ENCODE peak calls at places on chromosome 20, in five cellular contexts. X is SK-N-SH, Z is WTC11, E is A549, I is HepG2. C is an unnamed sample.

GRCh38 chr20:58618694-58619540 is 32.2 kb upstream of the STX16 start:
- DNase-seq in I (no peak), E (no peak), Z (peak), X (no peak), C (no peak)

GRCh38 chr20:3174442-3175263 is 1.3 kb upstream of the LZTS3 start:
- DNase-seq in X (no peak), E (peak), Z (no peak), I (no peak), C (peak)

GRCh38 chr20:17868146-17868545 is 100.4 kb downstream of the SNX5 start:
- DNase-seq in I (no peak), Z (no peak), X (no peak), E (no peak), C (no peak)

GRCh38 chr20:23146111-23146640 is 60.1 kb upstream of the CD93 start:
- DNase-seq in X (no peak), I (no peak), E (no peak), Z (no peak), C (no peak)

GRCh38 chr20:37275125-37275524 is 13.5 kb upstream of the GHRH start:
- DNase-seq in I (peak), E (no peak), X (no peak), Z (no peak), C (peak)

GRCh38 chr20:721876-722275 is 46.3 kb upstream of the SCRT2 start:
- DNase-seq in E (no peak), Z (no peak), I (no peak), X (no peak), C (no peak)

GRCh38 chr20:42391807-42392206 is 773.6 kb upstream of the CHD6 start:
- DNase-seq in Z (peak), X (no peak), I (no peak), E (no peak), C (no peak)

GRCh38 chr20:24779166-24779565 is 169.9 kb upstream of the CST7 start:
- DNase-seq in Z (no peak), I (no peak), E (no peak), X (no peak), C (no peak)

GRCh38 chr20:40336034-40336433 is 353.0 kb downstream of the MAFB start:
- DNase-seq in E (no peak), X (no peak), I (no peak), Z (no peak), C (no peak)

GRCh38 chr20:10332656-10333421 is 101.2 kb downstream of the MKKS start:
- DNase-seq in X (no peak), I (no peak), E (no peak), Z (no peak), C (no peak)
- TF ChIP-seq MAX in X (no peak), I (no peak), E (no peak), Z (no peak), C (no peak)

GRCh38 chr20:50115041-50115512 is 2.1 kb upstream of the UBE2V1 start:
- DNase-seq in I (no peak), Z (no peak), X (no peak), E (no peak), C (no peak)

GRCh38 chr20:50115591-50116367 is 2.8 kb upstream of the UBE2V1 start:
- DNase-seq in Z (peak), E (peak), X (peak), I (peak), C (peak)

GRCh38 chr20:50116368-50116999 is 3.5 kb upstream of the UBE2V1 start:
- DNase-seq in X (no peak), I (no peak), E (no peak), Z (no peak), C (no peak)

GRCh38 chr20:50120935-50121693 is 8.2 kb upstream of the UBE2V1 start:
- DNase-seq in I (peak), Z (peak), X (peak), E (peak), C (peak)

DNA sequence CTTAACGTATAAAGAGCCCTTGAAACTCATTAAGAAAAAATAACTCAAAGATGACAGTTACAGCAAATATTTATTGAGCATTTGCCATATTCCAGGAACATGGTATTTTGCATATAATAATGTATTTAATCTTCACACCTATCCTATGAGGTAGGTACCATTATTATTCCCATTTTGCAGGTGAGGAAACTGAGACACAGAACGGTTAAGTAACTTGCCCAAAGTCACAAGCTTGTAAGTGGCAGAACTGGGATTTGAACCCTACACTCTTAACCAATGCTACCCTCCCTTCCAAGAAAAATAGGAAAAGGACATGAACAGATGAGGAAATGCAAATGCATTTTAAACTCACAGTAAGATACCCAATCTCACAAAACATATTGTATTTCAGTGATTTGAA is 5.3 kb upstream of the UBE2V1 start:
- DNase-seq in Z (no peak), X (no peak), I (no peak), E (no peak), C (no peak)
- TF ChIP-seq MAX in Z (no peak), X (no peak), I (no peak), E (no peak), C (no peak)

GRCh38 chr20:57594092-57594911 is 25.9 kb downstream of the ZBP1 start:
- DNase-seq in X (peak), Z (peak), I (peak), E (peak), C (peak)
- TF ChIP-seq MAX in X (no peak), Z (no peak), I (no peak), E (no peak), C (peak)

DNA sequence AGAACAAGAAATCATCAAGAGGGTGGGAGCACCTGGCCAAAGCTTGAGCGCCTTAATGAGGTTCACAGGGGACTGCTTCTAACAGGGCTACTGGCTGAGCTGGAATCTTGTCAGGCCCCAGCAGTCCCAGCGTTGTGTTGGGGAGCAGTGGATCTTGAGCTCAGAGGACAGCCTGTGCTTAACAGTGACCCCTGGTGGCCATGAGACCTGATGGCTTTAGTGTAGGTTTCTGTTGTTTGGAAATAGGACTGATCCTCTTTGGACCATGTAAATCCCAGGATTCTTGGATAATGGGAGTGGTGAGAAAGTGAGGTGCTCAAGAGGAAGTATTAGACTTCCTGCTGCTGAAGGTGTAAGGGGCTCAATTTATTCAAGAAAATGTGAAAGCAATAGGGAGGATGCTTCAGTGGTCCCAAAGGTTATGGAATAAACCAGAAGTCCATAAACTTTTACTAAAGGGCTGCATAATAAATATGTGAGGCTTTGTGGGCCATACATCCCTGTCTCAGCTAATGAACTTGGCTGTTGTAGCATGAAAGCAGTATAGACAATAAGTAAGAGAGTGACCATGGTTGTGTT is 216.2 kb downstream of the NFATC2 start:
- DNase-seq in I (peak), X (peak), E (peak), Z (peak), C (peak)
- TF ChIP-seq MAX in I (no peak), X (no peak), E (no peak), Z (no peak), C (no peak)